ENCODE peak calls at places on chromosomes 2 and 18, in six cellular contexts. B is GM12891, M is HepG2, G is GM12878, W is K562, V is H1. Q is an unnamed sample.

GRCh38 chr2:72576861-72577260 is 249.0 kb downstream of the EXOC6B start:
- DNase-seq in M (no peak), V (no peak), G (no peak), W (no peak), B (no peak), Q (no peak)

GRCh38 chr2:165601866-165602636 is 132.6 kb downstream of the CSRNP3 start:
- DNase-seq in M (no peak), G (no peak), V (no peak), B (no peak), W (no peak), Q (no peak)

GRCh38 chr2:191404568-191404991 is 159.4 kb downstream of the MYO1B start:
- DNase-seq in M (no peak), B (no peak), W (no peak), V (no peak), G (no peak), Q (no peak)

GRCh38 chr2:120954939-120955338 is 219.3 kb downstream of the GLI2 start:
- DNase-seq in M (no peak), B (no peak), G (no peak), V (no peak), W (no peak), Q (no peak)

GRCh38 chr2:237488901-237489860 is 2.1 kb downstream of the MLPH start:
- DNase-seq in W (no peak), V (no peak), M (no peak), B (no peak), G (no peak), Q (no peak)

GRCh38 chr2:220437938-220438337 is 810.5 kb downstream of the SLC4A3 start:
- DNase-seq in V (no peak), M (no peak), W (no peak), B (no peak), G (no peak), Q (no peak)

GRCh38 chr18:51654441-51655326 is 457.2 kb upstream of the MEX3C start:
- DNase-seq in V (no peak), G (no peak), W (no peak), M (no peak), B (peak), Q (no peak)

GRCh38 chr18:11047156-11047555 is 102.2 kb downstream of the PIEZO2 start:
- DNase-seq in W (no peak), G (no peak), V (no peak), B (no peak), M (no peak), Q (no peak)

GRCh38 chr2:160968183-160968582 is 192.0 kb upstream of the TANK start:
- DNase-seq in M (no peak), B (no peak), W (no peak), V (no peak), G (no peak), Q (no peak)

GRCh38 chr2:96637385-96638143 is 548 bp downstream of the KANSL3 start:
- DNase-seq in M (peak), W (no peak), V (peak), G (peak), B (peak), Q (peak)

GRCh38 chr18:59606193-59607175 is 90.7 kb downstream of the CCBE1 start:
- DNase-seq in W (no peak), V (no peak), G (no peak), B (no peak), M (no peak), Q (no peak)

GRCh38 chr2:46434851-46435273 is 44.5 kb upstream of the TMEM247 start:
- DNase-seq in G (no peak), B (no peak), M (peak), V (no peak), W (no peak), Q (no peak)

GRCh38 chr2:98483257-98483861 is 38.7 kb downstream of the INPP4A start:
- DNase-seq in M (no peak), B (no peak), V (no peak), G (peak), W (no peak), Q (no peak)

DNA sequence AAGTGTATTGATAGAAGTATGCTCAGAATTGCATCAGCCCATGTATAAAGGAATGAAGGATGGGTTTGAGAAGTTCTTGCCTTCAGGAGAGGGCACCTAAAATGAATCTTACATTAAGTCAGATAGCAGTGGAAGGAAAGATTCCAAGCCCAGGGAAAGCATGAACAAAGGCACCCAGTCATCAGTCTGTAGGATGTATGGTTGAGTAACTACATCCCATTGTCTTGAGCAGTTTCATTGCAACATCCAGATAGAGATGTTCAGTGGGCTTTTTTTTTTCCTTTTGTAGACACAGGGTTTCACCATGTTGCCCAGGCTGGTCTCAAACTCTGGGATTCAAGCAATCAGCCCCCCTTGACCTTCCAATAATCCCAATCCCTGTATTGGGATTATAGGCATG is 80.7 kb downstream of the ARHGAP28 start:
- DNase-seq in M (no peak), B (no peak), V (no peak), W (no peak), G (no peak), Q (no peak)
- TF ChIP-seq POLR2AphosphoS5 in M (no peak), B (no peak), V (no peak), W (no peak), G (no peak), Q (no peak)

DNA sequence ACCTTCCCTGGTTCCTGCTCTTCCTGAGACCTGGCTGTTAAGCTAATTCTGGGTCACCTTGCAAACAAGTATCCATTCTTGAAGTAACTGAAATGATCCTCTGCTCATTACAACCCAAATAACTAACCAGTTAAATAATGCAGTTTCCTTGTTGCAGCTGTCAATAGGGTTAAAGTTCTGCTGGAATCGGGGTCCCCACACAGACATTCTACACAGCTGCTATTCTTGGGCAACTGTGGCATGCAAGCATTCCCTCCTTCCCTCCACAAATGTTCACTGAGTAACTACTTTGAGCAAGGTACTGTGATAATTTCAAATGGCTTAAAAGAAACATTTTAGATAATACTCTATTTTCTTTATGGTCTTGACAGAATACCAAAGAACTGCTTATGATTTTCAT is 17.1 kb downstream of the RBKS start:
- DNase-seq in W (no peak), G (no peak), V (no peak), M (no peak), B (no peak), Q (no peak)
- TF ChIP-seq TAF1 in W (no peak), G (no peak), V (no peak), M (no peak), B (no peak), Q (no peak)

GRCh38 chr18:7642491-7642890 is 75.4 kb downstream of the PTPRM start:
- DNase-seq in V (no peak), W (no peak), B (no peak), G (no peak), M (no peak), Q (no peak)
- TF ChIP-seq POLR2A in V (no peak), W (no peak), B (no peak), G (no peak), M (no peak), Q (no peak)

GRCh38 chr18:45167631-45168225 is 447.5 kb upstream of the SLC14A2 start:
- DNase-seq in B (no peak), V (no peak), W (no peak), M (no peak), G (no peak), Q (no peak)

GRCh38 chr18:45164551-45164950 is 450.7 kb upstream of the SLC14A2 start:
- DNase-seq in G (no peak), M (no peak), W (no peak), V (no peak), B (no peak), Q (no peak)

GRCh38 chr18:45167109-45167551 is 448.1 kb upstream of the SLC14A2 start:
- DNase-seq in G (no peak), B (no peak), W (no peak), M (no peak), V (no peak), Q (no peak)

GRCh38 chr18:45165871-45166270 is 449.4 kb upstream of the SLC14A2 start:
- DNase-seq in M (no peak), B (no peak), G (no peak), W (no peak), V (no peak), Q (no peak)

DNA sequence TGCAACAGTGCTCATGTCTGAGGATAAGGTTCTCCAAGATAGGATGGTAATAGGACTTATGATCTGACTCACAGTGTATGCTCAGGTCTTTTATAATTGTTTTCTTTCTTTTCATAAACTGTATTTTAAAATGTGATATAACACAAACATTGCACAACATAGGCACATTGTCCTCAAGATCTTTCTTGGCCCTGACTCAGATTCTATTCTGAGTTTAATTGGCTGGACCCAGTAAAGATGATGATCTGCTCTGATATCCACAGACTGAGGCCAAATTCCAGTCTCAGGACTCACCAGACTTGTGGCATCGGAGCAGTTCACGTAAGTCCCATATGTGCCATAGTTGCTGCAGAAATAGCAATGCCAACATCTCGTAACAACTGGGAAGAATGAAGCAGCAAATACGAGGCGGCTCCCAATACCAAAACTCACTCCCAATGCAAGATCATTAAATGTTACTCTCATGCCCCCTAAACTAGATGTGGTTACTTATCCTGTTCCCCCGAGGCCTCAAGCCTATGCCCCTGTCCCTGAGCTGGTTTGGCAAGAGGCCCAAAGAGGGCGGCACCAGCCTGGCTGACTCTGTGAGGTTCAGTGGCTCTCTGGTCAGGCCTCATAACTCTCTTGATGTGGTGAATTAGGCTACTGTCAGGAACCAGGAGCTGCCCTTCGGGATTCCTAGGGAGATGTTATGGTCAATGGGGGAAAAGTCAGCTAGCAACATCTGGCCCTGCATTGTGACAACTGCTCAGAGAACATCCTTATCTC is 448.8 kb upstream of the SLC14A2 start:
- DNase-seq in W (no peak), V (no peak), B (no peak), G (no peak), M (no peak), Q (no peak)
- TF ChIP-seq POLR2AphosphoS5 in W (no peak), V (no peak), B (no peak), G (no peak), M (no peak), Q (no peak)

GRCh38 chr2:233287871-233288270 is 19.7 kb upstream of the SAG start:
- DNase-seq in W (no peak), G (no peak), V (no peak), M (no peak), B (no peak), Q (no peak)

GRCh38 chr2:233290446-233290845 is 17.2 kb upstream of the SAG start:
- DNase-seq in B (no peak), M (no peak), G (no peak), V (no peak), W (no peak), Q (no peak)

GRCh38 chr2:233288663-233289062 is 19.0 kb upstream of the SAG start:
- DNase-seq in M (no peak), W (no peak), G (no peak), B (no peak), V (no peak), Q (no peak)

GRCh38 chr2:233285921-233286320 is 21.7 kb upstream of the SAG start:
- DNase-seq in G (no peak), B (no peak), M (no peak), V (no peak), W (no peak), Q (no peak)

GRCh38 chr2:233289590-233290424 is 17.8 kb upstream of the SAG start:
- DNase-seq in M (no peak), G (no peak), V (no peak), W (no peak), B (no peak), Q (no peak)
- TF ChIP-seq TAF1 in M (no peak), G (no peak), V (no peak), W (no peak), B (no peak), Q (no peak)